ENCODE peak calls at places on chromosomes 16 and 17, in five cellular contexts. O, J, K, V and M are unnamed samples.
A peak's percentile ranks its signal among the peaks of the same experiment; 100 is the strongest.

GRCh38 chr17:20999044-20999573 is 43.7 kb downstream of the USP22 start:
- DNase-seq in O (no peak), J (no peak), K (no peak), V (no peak), M (no peak)

GRCh38 chr17:28274591-28275265 is 44.3 kb upstream of the TMEM97 start:
- DNase-seq in O (no peak), J (no peak), K (no peak), V (no peak), M (no peak)

GRCh38 chr16:86565644-86566511 is 751 bp upstream of the FOXC2 start:
- DNase-seq in O (no peak), J (no peak), K (no peak), V (no peak), M (no peak)

GRCh38 chr16:67528222-67528869 is at the start of gene RIPOR1:
- DNase-seq in O (no peak), J (no peak), K (no peak), V (peak; percentile 45), M (peak; percentile 97)

GRCh38 chr16:88387941-88388627 is 5.3 kb downstream of the ZNF469 start:
- DNase-seq in O (no peak), J (no peak), K (no peak), V (peak; percentile 30), M (no peak)

GRCh38 chr17:50177983-50178834 is 12.4 kb downstream of the SGCA start:
- DNase-seq in O (peak; percentile 90), J (peak; percentile 39), K (no peak), V (peak; percentile 89), M (peak; percentile 76)

GRCh38 chr17:66968916-66969315 is 4.4 kb downstream of the CACNG4 start:
- DNase-seq in O (no peak), J (no peak), K (no peak), V (no peak), M (no peak)

GRCh38 chr17:68794636-68795503 is 160.3 kb downstream of the ABCA8 start:
- DNase-seq in O (no peak), J (no peak), K (no peak), V (peak; percentile 41), M (no peak)

GRCh38 chr17:9239821-9240658 is 218.7 kb downstream of the NTN1 start:
- DNase-seq in O (peak; percentile 6), J (no peak), K (no peak), V (no peak), M (peak; percentile 60)

GRCh38 chr16:56357765-56358322 is 67.5 kb downstream of the AMFR start:
- DNase-seq in O (no peak), J (no peak), K (no peak), V (peak; percentile 73), M (no peak)

GRCh38 chr16:49811630-49812334 is 44.1 kb downstream of the ZNF423 start:
- DNase-seq in O (no peak), J (no peak), K (no peak), V (no peak), M (no peak)

GRCh38 chr17:43020789-43021738 is 1.1 kb downstream of the VAT1 start:
- DNase-seq in O (no peak), J (no peak), K (no peak), V (peak; percentile 63), M (peak; percentile 85)

GRCh38 chr17:61491981-61492380 is 39.8 kb downstream of the TBX4 start:
- DNase-seq in O (no peak), J (no peak), K (no peak), V (no peak), M (no peak)

GRCh38 chr17:7435676-7436555 is 681 bp downstream of the TMEM102 start:
- DNase-seq in O (peak; percentile 29), J (no peak), K (no peak), V (no peak), M (peak; percentile 57)

GRCh38 chr17:73533801-73534574 is 110.3 kb downstream of the SDK2 start:
- DNase-seq in O (no peak), J (no peak), K (no peak), V (no peak), M (no peak)

GRCh38 chr16:80092686-80093085 is 448.1 kb upstream of the DYNLRB2 start:
- DNase-seq in O (no peak), J (no peak), K (no peak), V (no peak), M (no peak)

GRCh38 chr17:72030067-72030899 is 90.5 kb upstream of the SOX9 start:
- DNase-seq in O (no peak), J (peak; percentile 70), K (peak; percentile 71), V (peak; percentile 16), M (no peak)

GRCh38 chr16:52561910-52562741 is 15.2 kb upstream of the TOX3 start:
- DNase-seq in O (no peak), J (no peak), K (no peak), V (peak; percentile 54), M (no peak)

GRCh38 chr17:34420254-34420766 is 57.3 kb upstream of the CCL1 start:
- DNase-seq in O (peak; percentile 40), J (peak; percentile 59), K (peak; percentile 11), V (peak; percentile 31), M (peak; percentile 75)

GRCh38 chr17:59618894-59619312 is 792 bp upstream of the CLTC start:
- DNase-seq in O (no peak), J (no peak), K (no peak), V (peak; percentile 87), M (no peak)

GRCh38 chr17:18257268-18257681 is 1.3 kb downstream of the FLII start:
- DNase-seq in O (no peak), J (no peak), K (no peak), V (peak; percentile 26), M (no peak)

GRCh38 chr16:20871935-20872815 is 28.0 kb downstream of the DCUN1D3 start:
- DNase-seq in O (no peak), J (no peak), K (no peak), V (no peak), M (no peak)

GRCh38 chr16:20873331-20873730 is 26.8 kb downstream of the DCUN1D3 start:
- DNase-seq in O (no peak), J (no peak), K (no peak), V (no peak), M (no peak)

GRCh38 chr16:20871258-20871657 is 28.9 kb downstream of the DCUN1D3 start:
- DNase-seq in O (no peak), J (no peak), K (no peak), V (no peak), M (no peak)

GRCh38 chr16:20875358-20875656 is 24.9 kb downstream of the DCUN1D3 start:
- DNase-seq in O (no peak), J (no peak), K (no peak), V (no peak), M (no peak)

DNA sequence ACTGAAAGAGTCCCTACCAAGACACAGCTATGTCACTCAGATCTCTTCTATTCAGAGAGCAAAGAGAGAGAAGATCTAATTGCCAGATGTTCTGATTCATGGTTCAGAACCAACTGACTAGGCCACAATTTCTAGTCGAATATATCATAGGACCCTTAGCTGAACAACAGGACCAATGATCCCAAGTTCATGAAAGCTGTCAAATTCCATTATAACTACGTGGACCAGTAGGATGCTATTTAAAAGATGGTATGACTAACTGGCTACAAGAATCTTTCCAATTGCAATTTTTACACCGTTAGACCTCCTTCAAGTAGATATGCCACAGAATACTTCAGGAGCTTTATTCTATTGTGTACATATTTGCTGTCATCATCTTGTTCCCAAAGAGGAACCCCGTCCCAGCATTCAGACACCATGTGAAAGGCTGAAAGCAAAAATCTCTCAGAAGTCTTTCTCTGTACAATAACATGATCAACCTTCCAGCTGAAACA is 26.0 kb downstream of the DCUN1D3 start:
- DNase-seq in O (no peak), J (no peak), K (no peak), V (no peak), M (no peak)
- TF ChIP-seq ZNF274 in O (no peak), J (no peak), K (no peak), V (no peak), M (no peak)

GRCh38 chr16:15642557-15643452 is at the start of gene MARF1:
- DNase-seq in O (peak; percentile 87), J (peak; percentile 79), K (peak; percentile 78), V (peak; percentile 96), M (peak; percentile 93)

GRCh38 chr16:15643453-15644305 is 725 bp upstream of the MARF1 start:
- DNase-seq in O (peak; percentile 44), J (no peak), K (no peak), V (peak; percentile 84), M (no peak)

GRCh38 chr16:15641753-15642556 is 999 bp downstream of the MARF1 start:
- DNase-seq in O (no peak), J (no peak), K (no peak), V (no peak), M (peak; percentile 38)

GRCh38 chr16:15647615-15648014 is 2.4 kb upstream of the NDE1 start:
- DNase-seq in O (no peak), J (no peak), K (no peak), V (no peak), M (no peak)

DNA sequence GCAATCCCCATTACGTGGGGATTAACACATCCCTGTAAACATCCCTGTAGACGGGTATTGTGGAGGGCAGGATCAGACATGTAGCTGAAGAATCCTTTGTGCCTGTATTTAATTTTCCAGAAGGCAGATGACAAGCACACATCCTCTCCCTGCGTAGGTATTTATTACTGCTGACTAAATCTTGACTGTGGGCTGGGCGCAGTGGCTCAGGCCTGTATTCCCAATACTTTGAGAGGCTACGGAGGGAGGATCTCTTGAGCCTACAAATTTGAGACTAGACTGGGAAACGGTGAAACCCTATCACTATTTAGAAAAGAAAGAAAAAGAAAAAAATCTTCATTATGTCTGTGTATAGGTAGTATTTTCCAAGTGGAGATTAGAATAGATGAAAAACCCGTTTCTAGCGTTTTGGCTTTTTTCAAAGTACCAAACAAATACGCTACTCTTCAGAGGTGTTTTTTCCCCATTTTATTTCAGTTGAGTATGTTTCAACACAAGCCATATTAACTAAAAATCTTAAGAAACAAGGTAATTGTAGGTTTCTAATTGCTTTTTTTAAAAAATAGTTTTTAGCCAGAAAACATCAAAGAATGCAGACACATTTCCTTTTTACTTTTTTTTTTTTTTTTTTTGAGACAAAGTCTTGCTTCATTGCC is 1.5 kb upstream of the MARF1 start:
- DNase-seq in O (peak; percentile 62), J (no peak), K (no peak), V (peak; percentile 87), M (no peak)
- H2AFZ ChIP-seq in O (peak overlapping the region; percentile 37), J (peak overlapping the region; percentile 7), K (no peak overlapping the region), V (peak overlapping the region; percentile 15), M (peak overlapping the region; percentile 99)

GRCh38 chr16:5633845-5634440 is 536.3 kb upstream of the EEF2KMT start:
- DNase-seq in O (peak; percentile 18), J (no peak), K (no peak), V (peak; percentile 34), M (peak; percentile 48)
- TF ChIP-seq ZNF274 in O (no peak), J (no peak), K (no peak), V (no peak), M (no peak)

GRCh38 chr17:41298458-41299135 is 4.1 kb downstream of the KRTAP29-1 start:
- DNase-seq in O (no peak), J (no peak), K (no peak), V (no peak), M (no peak)
- H2AFZ ChIP-seq in O (no peak overlapping the region), J (no peak overlapping the region), K (no peak overlapping the region), V (no peak overlapping the region), M (no peak overlapping the region)

GRCh38 chr17:79459003-79459655 is 151.7 kb downstream of the RBFOX3 start:
- DNase-seq in O (no peak), J (no peak), K (no peak), V (no peak), M (no peak)

GRCh38 chr17:79455636-79456035 is 155.2 kb downstream of the RBFOX3 start:
- DNase-seq in O (no peak), J (no peak), K (no peak), V (no peak), M (no peak)

GRCh38 chr17:79458356-79458755 is 152.5 kb downstream of the RBFOX3 start:
- DNase-seq in O (no peak), J (no peak), K (no peak), V (no peak), M (no peak)

GRCh38 chr17:79457889-79458288 is 153.0 kb downstream of the RBFOX3 start:
- DNase-seq in O (no peak), J (no peak), K (no peak), V (no peak), M (no peak)

GRCh38 chr17:79457376-79457775 is 153.5 kb downstream of the RBFOX3 start:
- DNase-seq in O (no peak), J (no peak), K (no peak), V (no peak), M (no peak)
- TF ChIP-seq ZNF274 in O (no peak), J (no peak), K (no peak), V (no peak), M (no peak)